ENCODE peak calls at places on chromosomes 3 and 15, in six cellular contexts. A is nephron progenitor cell, C is M059J, J is HL-60, Q is amygdala, F is lower leg skin. M is an unnamed sample.
A peak's percentile ranks its signal among the peaks of the same experiment; 100 is the strongest.

GRCh38 chr15:35491999-35492398 is 54.0 kb downstream of the DPH6 start:
- DNase-seq in Q (no peak), F (no peak), A (no peak), C (no peak), J (no peak), M (no peak)

GRCh38 chr3:54045416-54045815 is 76.9 kb upstream of the CACNA2D3 start:
- DNase-seq in J (no peak), C (no peak), Q (no peak), A (no peak), F (no peak), M (no peak)

GRCh38 chr3:119529883-119530282 is 29.5 kb downstream of the CD80 start:
- DNase-seq in J (no peak), C (no peak), Q (no peak), F (no peak), A (no peak), M (no peak)

GRCh38 chr3:130354430-130354829 is 9.0 kb downstream of the COL6A5 start:
- DNase-seq in J (peak; percentile 2), C (peak; percentile 20), A (no peak), Q (no peak), F (no peak), M (peak; percentile 51)

GRCh38 chr15:90367578-90367977 is 15.5 kb downstream of the ZNF774 start:
- DNase-seq in J (no peak), C (no peak), A (no peak), F (no peak), Q (no peak), M (no peak)

GRCh38 chr3:49004352-49005297 is 2.6 kb upstream of the WDR6 start:
- DNase-seq in Q (no peak), J (no peak), C (no peak), A (no peak), F (no peak), M (no peak)

GRCh38 chr3:115436767-115437301 is 186.5 kb upstream of the GAP43 start:
- DNase-seq in F (no peak), J (peak; percentile 0), C (peak; percentile 98), Q (no peak), A (no peak), M (no peak)

GRCh38 chr3:183880121-183880520 is 4.6 kb downstream of the PARL start:
- DNase-seq in F (no peak), A (no peak), Q (no peak), C (no peak), J (no peak), M (no peak)

GRCh38 chr3:112086018-112086854 is at the start of gene C3orf52:
- DNase-seq in J (peak; percentile 8), C (peak; percentile 88), A (peak; percentile 92), Q (peak; percentile 43), F (peak; percentile 61), M (peak; percentile 48)

GRCh38 chr3:153513236-153513635 is 351.2 kb downstream of the RAP2B start:
- DNase-seq in J (no peak), Q (no peak), F (no peak), A (no peak), C (peak; percentile 7), M (no peak)

GRCh38 chr3:186283096-186283495 is 78.9 kb downstream of the DGKG start:
- DNase-seq in C (peak; percentile 40), J (no peak), A (no peak), Q (no peak), F (no peak), M (no peak)

GRCh38 chr3:99625237-99625622 is 13.2 kb upstream of the COL8A1 start:
- DNase-seq in J (no peak), Q (no peak), C (peak; percentile 76), A (no peak), F (no peak), M (no peak)

GRCh38 chr15:77547801-77548607 is 84.7 kb downstream of the LINGO1 start:
- DNase-seq in A (no peak), J (no peak), C (no peak), F (no peak), Q (no peak), M (peak; percentile 30)

GRCh38 chr3:45462522-45463262 is 74.3 kb downstream of the LARS2 start:
- DNase-seq in F (no peak), J (no peak), A (no peak), Q (no peak), C (no peak), M (no peak)

GRCh38 chr15:31396881-31397560 is 70.4 kb downstream of the KLF13 start:
- DNase-seq in J (no peak), Q (peak; percentile 66), A (peak; percentile 87), C (peak; percentile 84), F (peak; percentile 95), M (peak; percentile 88)

GRCh38 chr15:58515807-58516206 is 84.0 kb downstream of the LIPC start:
- DNase-seq in J (no peak), A (no peak), C (no peak), F (no peak), Q (no peak), M (peak; percentile 58)

GRCh38 chr15:60523056-60523455 is 44.1 kb upstream of the ICE2 start:
- DNase-seq in J (no peak), Q (no peak), A (no peak), C (peak; percentile 46), F (no peak), M (no peak)

GRCh38 chr15:46872591-46872990 is 844.7 kb upstream of the SEMA6D start:
- DNase-seq in C (no peak), Q (no peak), A (no peak), F (no peak), J (no peak), M (no peak)

GRCh38 chr3:86923071-86923476 is 67.9 kb downstream of the VGLL3 start:
- DNase-seq in A (no peak), F (peak; percentile 21), C (peak; percentile 78), J (no peak), Q (no peak), M (no peak)

GRCh38 chr3:97823503-97824004 is 1.7 kb downstream of the CRYBG3 start:
- DNase-seq in Q (peak; percentile 8), A (no peak), F (no peak), J (no peak), C (peak; percentile 15), M (no peak)